ENCODE peak calls at places on chromosome 9, in ten cellular contexts. F, X, Y, R, V, O, Z, C, E and L are unnamed samples.

GRCh38 chr9:108363321-108363720 is 492.5 kb downstream of the ACTL7B start:
- DNase-seq in F (no peak), X (no peak), Y (no peak), R (no peak), V (no peak), O (no peak), Z (no peak), C (no peak), E (no peak), L (no peak)

GRCh38 chr9:110257097-110257955 is 1.0 kb upstream of the TXN start:
- DNase-seq in F (peak), X (no peak), Y (no peak), R (no peak), V (peak), O (no peak), Z (no peak), C (no peak), E (no peak), L (peak)

GRCh38 chr9:97307091-97307490 is 368 bp upstream of the CCDC180 start:
- DNase-seq in F (no peak), X (no peak), Y (peak), R (peak), V (peak), O (no peak), Z (no peak), C (peak), E (peak), L (peak)

GRCh38 chr9:130986311-130986940 is 22.5 kb upstream of the LAMC3 start:
- DNase-seq in F (no peak), X (no peak), Y (no peak), R (no peak), V (no peak), O (no peak), Z (no peak), C (no peak), E (no peak), L (no peak)

GRCh38 chr9:123251741-123252140 is 16.6 kb downstream of the STRBP start:
- DNase-seq in F (no peak), X (no peak), Y (no peak), R (no peak), V (no peak), O (no peak), Z (no peak), C (no peak), E (no peak), L (no peak)

GRCh38 chr9:136133191-136133958 is 14.7 kb upstream of the TMEM250 start:
- DNase-seq in F (no peak), X (no peak), Y (no peak), R (no peak), V (no peak), O (no peak), Z (peak), C (no peak), E (no peak), L (no peak)

GRCh38 chr9:105908069-105908468 is 213.7 kb downstream of the TMEM38B start:
- DNase-seq in F (peak), X (no peak), Y (no peak), R (no peak), V (no peak), O (no peak), Z (no peak), C (no peak), E (no peak), L (no peak)

GRCh38 chr9:34458967-34459355 is 356 bp downstream of the DNAI1 start:
- DNase-seq in F (no peak), X (no peak), Y (no peak), R (no peak), V (no peak), O (no peak), Z (no peak), C (no peak), E (no peak), L (no peak)

GRCh38 chr9:27310582-27310981 is 13.6 kb upstream of the EQTN start:
- DNase-seq in F (no peak), X (no peak), Y (no peak), R (no peak), V (no peak), O (no peak), Z (no peak), C (no peak), E (no peak), L (no peak)

GRCh38 chr9:133606722-133607053 is 2.5 kb downstream of the FAM163B start:
- DNase-seq in F (no peak), X (no peak), Y (no peak), R (no peak), V (no peak), O (no peak), Z (no peak), C (no peak), E (no peak), L (no peak)

GRCh38 chr9:93650448-93650847 is 74.1 kb downstream of the PHF2 start:
- DNase-seq in F (no peak), X (no peak), Y (no peak), R (peak), V (no peak), O (no peak), Z (no peak), C (no peak), E (no peak), L (no peak)

GRCh38 chr9:136108648-136109266 is 9.9 kb downstream of the TMEM250 start:
- DNase-seq in F (no peak), X (no peak), Y (no peak), R (no peak), V (no peak), O (no peak), Z (no peak), C (no peak), E (no peak), L (no peak)

GRCh38 chr9:100730126-100730525 is 152.2 kb downstream of the CAVIN4 start:
- DNase-seq in F (no peak), X (no peak), Y (no peak), R (no peak), V (no peak), O (no peak), Z (no peak), C (no peak), E (no peak), L (no peak)

GRCh38 chr9:120436937-120437592 is 142.9 kb downstream of the CDK5RAP2 start:
- DNase-seq in F (no peak), X (no peak), Y (no peak), R (peak), V (peak), O (no peak), Z (no peak), C (no peak), E (no peak), L (no peak)